ENCODE peak calls at places on chromosomes 2 and 18, in ten cellular contexts. V, G, H, W, Q, U, M, J, K and R are unnamed samples.

GRCh38 chr2:24409700-24410556 is 49.6 kb upstream of the ITSN2 start:
- DNase-seq in V (peak), G (no peak), H (peak), W (no peak), Q (no peak), U (peak), M (peak), J (peak), K (no peak), R (peak)

GRCh38 chr2:28400434-28400833 is 7.8 kb downstream of the FOSL2 start:
- DNase-seq in V (no peak), G (no peak), H (no peak), W (no peak), Q (no peak), U (no peak), M (no peak), J (no peak), K (no peak), R (no peak)

GRCh38 chr2:70828914-70829824 is 6.4 kb downstream of the CD207 start:
- DNase-seq in V (no peak), G (no peak), H (no peak), W (no peak), Q (no peak), U (no peak), M (no peak), J (no peak), K (no peak), R (peak)

GRCh38 chr2:45849491-45850283 is 198.2 kb downstream of the PRKCE start:
- DNase-seq in V (no peak), G (no peak), H (no peak), W (no peak), Q (no peak), U (no peak), M (no peak), J (peak), K (no peak), R (peak)

GRCh38 chr18:10948421-10948820 is 200.9 kb downstream of the PIEZO2 start:
- DNase-seq in V (no peak), G (no peak), H (no peak), W (no peak), Q (no peak), U (no peak), M (no peak), J (no peak), K (no peak), R (no peak)

GRCh38 chr18:10579079-10579867 is 53.4 kb downstream of the NAPG start:
- DNase-seq in V (no peak), G (no peak), H (no peak), W (no peak), Q (no peak), U (peak), M (no peak), J (peak), K (no peak), R (peak)

GRCh38 chr18:50853863-50854271 is 25.1 kb upstream of the ME2 start:
- DNase-seq in V (no peak), G (no peak), H (no peak), W (no peak), Q (no peak), U (no peak), M (no peak), J (peak), K (no peak), R (peak)

GRCh38 chr2:208501217-208501616 is 94.6 kb downstream of the PTH2R start:
- DNase-seq in V (no peak), G (no peak), H (no peak), W (no peak), Q (no peak), U (no peak), M (no peak), J (no peak), K (no peak), R (no peak)

GRCh38 chr18:45828917-45829811 is 3.7 kb downstream of the SIGLEC15 start:
- DNase-seq in V (peak), G (no peak), H (no peak), W (no peak), Q (no peak), U (no peak), M (no peak), J (no peak), K (no peak), R (no peak)

GRCh38 chr2:69231760-69232277 is 155.2 kb downstream of the GFPT1 start:
- DNase-seq in V (peak), G (no peak), H (no peak), W (no peak), Q (no peak), U (no peak), M (no peak), J (no peak), K (no peak), R (no peak)